ENCODE peak calls at places on chromosomes 6 and 20, in five cellular contexts. I is fibroblast of mammary gland, H is GM06990, K is fibroblast of pulmonary artery, N is mammary epithelial cell. G is an unnamed sample.

GRCh38 chr6:149437212-149437611 is 37.1 kb downstream of the SUMO4 start:
- DNase-seq in I (no peak), K (no peak), N (no peak), H (no peak), G (no peak)

GRCh38 chr20:8790442-8791074 is 278.3 kb upstream of the PLCB4 start:
- DNase-seq in K (peak), H (no peak), N (peak), I (peak), G (no peak)

GRCh38 chr20:49595811-49596545 is 28.0 kb upstream of the PTGIS start:
- DNase-seq in I (peak), H (peak), K (peak), N (no peak), G (no peak)

GRCh38 chr6:162124710-162125435 is 602.7 kb downstream of the PRKN start:
- DNase-seq in K (no peak), H (no peak), N (no peak), I (no peak), G (no peak)

GRCh38 chr20:44601801-44602204 is 19.4 kb downstream of the PKIG start:
- DNase-seq in I (peak), N (no peak), K (peak), H (no peak), G (no peak)

GRCh38 chr6:136063095-136063494 is 187.0 kb downstream of the MTFR2 start:
- DNase-seq in N (no peak), K (peak), I (peak), H (no peak), G (no peak)

GRCh38 chr6:85747654-85748053 is 105.0 kb upstream of the SYNCRIP start:
- DNase-seq in N (no peak), H (no peak), K (peak), I (peak), G (no peak)

GRCh38 chr6:107115695-107116327 is 496 bp upstream of the BEND3 start:
- DNase-seq in H (peak), N (peak), I (no peak), K (no peak), G (no peak)

GRCh38 chr6:38570750-38571149 is 69.0 kb downstream of the BTBD9 start:
- DNase-seq in N (no peak), I (peak), K (peak), H (no peak), G (no peak)

GRCh38 chr20:40103420-40103819 is 585.6 kb downstream of the MAFB start:
- DNase-seq in I (no peak), N (no peak), K (no peak), H (no peak), G (no peak)

GRCh38 chr6:116059713-116060571 is 749 bp downstream of the FRK start:
- DNase-seq in N (peak), I (peak), H (peak), K (no peak), G (peak)

GRCh38 chr20:50517817-50518154 is 7.6 kb downstream of the PTPN1 start:
- DNase-seq in K (no peak), I (no peak), H (no peak), N (no peak), G (no peak)

GRCh38 chr6:139955366-139956155 is 581.1 kb upstream of the CITED2 start:
- DNase-seq in K (no peak), I (no peak), H (no peak), N (no peak), G (no peak)

GRCh38 chr20:7728373-7728772 is 211.9 kb downstream of the HAO1 start:
- DNase-seq in N (peak), H (no peak), I (peak), K (no peak), G (no peak)

GRCh38 chr6:31037692-31038091 is 27.4 kb downstream of the MUC22 start:
- DNase-seq in K (no peak), I (peak), H (no peak), N (peak), G (no peak)

GRCh38 chr6:100177956-100178355 is 183.9 kb upstream of the MCHR2 start:
- DNase-seq in K (peak), N (no peak), I (peak), H (no peak), G (no peak)

GRCh38 chr20:63957690-63958441 is 1.6 kb upstream of the UCKL1 start:
- DNase-seq in N (peak), K (peak), I (peak), H (no peak), G (no peak)

GRCh38 chr6:52361347-52361944 is 505 bp upstream of the PAQR8 start:
- DNase-seq in K (no peak), N (no peak), H (peak), I (peak), G (no peak)

GRCh38 chr20:38089500-38089899 is 56.0 kb downstream of the RPRD1B start:
- DNase-seq in H (no peak), I (no peak), N (no peak), K (no peak), G (no peak)

GRCh38 chr20:17911927-17912326 is 56.7 kb downstream of the SNX5 start:
- DNase-seq in N (no peak), H (no peak), K (no peak), I (no peak), G (no peak)

GRCh38 chr6:122207061-122207460 is 192.4 kb upstream of the HSF2 start:
- DNase-seq in I (no peak), K (no peak), H (no peak), N (no peak), G (no peak)

GRCh38 chr6:146866731-146867414 is 268.1 kb downstream of the ADGB start:
- DNase-seq in H (no peak), K (no peak), N (no peak), I (no peak), G (no peak)

GRCh38 chr20:31951530-31952453 is at the start of gene PDRG1:
- DNase-seq in N (peak), K (peak), I (peak), H (peak), G (peak)

GRCh38 chr20:58228103-58228483 is 360 bp downstream of the ANKRD60 start:
- DNase-seq in I (no peak), N (no peak), K (no peak), H (no peak), G (no peak)

GRCh38 chr20:51628533-51629398 is 86.2 kb upstream of the NFATC2 start:
- DNase-seq in N (no peak), H (no peak), K (peak), I (peak), G (no peak)

GRCh38 chr20:56710577-56711465 is 81.7 kb downstream of the TFAP2C start:
- DNase-seq in K (no peak), N (peak), I (peak), H (no peak), G (no peak)

GRCh38 chr6:13278184-13278583 is 50.2 kb downstream of the TBC1D7 start:
- DNase-seq in K (no peak), N (no peak), H (no peak), I (no peak), G (no peak)

DNA sequence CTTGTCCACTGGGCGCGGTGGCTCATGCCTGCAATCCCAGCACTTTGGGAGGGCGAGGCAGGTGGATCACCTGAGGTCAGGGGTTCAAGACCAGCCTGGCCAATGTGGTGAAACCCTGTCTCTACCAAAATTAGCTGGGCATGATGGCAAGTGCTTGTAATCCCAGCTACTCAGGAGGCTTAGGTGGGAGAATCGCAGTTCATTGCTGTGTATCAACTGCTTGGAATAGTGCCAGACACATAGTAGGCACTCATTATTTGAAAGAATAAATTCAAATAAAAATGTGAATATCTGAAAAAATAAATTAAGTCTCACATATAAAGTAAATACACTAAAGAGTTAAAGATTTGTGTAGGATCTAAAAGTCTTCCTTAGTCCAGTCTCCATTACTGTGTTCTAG is 1.9 kb downstream of the PAK1IP1 start:
- DNase-seq in H (no peak), I (no peak), N (no peak), K (no peak), G (no peak)
- H3K4me3 ChIP-seq in H (peak), I (no peak), N (no peak), K (no peak), G (no peak)

DNA sequence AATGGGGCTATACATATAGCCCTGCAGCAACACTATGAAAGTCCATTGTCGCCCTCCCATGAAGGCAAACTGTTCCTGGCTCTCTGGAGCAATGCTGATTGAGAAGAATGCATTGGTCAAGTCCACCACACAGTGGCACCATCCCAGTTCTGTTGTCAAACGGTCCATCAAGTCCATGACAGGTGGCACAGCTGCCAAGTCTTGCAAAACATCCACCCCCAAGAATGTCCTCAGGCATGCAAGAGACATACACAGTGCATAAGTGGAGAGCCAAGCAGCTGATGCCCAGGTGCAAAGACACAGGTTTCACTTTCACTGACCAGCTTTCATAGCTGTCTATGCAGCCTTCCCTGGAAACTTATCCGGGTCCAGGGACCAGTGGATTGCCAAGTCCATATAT is 17.5 kb downstream of the ZNF391 start:
- DNase-seq in N (no peak), H (no peak), K (no peak), I (no peak), G (no peak)
- TF ChIP-seq CTCF in N (no peak), H (no peak), K (no peak), I (no peak), G (no peak)

DNA sequence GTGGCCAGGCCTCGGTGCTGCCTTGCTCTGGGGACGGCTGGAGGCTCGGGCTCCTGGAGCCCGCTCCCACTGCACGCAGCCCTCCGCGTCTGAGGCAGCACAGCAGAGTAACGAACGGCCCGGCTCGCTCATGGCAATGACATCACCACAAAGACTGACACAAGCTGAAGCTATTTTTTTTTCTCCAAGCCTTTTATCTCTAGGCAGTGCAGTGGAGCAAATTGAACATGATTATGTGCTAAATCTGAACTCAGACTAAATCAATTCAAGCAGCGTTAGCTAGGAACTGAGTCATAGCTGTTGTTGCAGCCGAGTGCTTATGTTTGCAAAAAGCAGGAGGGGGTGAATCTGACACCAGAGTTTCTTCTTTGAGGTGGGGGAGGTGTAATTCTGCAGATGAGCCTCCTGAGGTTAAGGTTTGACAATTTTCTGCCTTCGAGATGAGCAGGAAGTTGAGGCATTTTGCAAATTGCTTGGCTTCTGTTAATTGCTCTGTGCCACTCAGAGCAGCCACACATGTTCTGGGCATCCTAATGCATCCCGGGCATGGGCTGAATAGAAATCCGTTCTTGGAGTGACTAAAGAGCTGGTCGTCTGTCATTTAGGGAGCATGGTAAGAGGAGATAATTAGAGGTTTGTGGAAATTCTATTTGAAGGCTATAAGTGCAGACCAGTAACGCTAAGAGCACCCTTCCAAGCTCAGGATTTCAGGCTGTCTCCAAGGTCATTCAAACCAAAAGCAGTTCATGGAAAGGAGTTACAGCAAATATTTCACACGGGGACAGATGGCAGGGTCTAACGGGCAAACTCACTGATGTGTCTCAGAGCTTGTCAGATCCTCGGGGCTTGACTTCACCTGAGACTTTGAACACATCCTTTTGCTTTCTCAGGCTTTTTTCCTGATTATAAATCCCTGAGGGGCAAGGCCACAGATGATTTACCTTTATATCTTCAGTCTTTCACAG is 155.1 kb upstream of the ENPP5 start:
- DNase-seq in I (peak), H (peak), N (no peak), K (peak), G (no peak)
- H3K4me3 ChIP-seq in I (no peak), H (no peak), N (no peak), K (no peak), G (no peak)

DNA sequence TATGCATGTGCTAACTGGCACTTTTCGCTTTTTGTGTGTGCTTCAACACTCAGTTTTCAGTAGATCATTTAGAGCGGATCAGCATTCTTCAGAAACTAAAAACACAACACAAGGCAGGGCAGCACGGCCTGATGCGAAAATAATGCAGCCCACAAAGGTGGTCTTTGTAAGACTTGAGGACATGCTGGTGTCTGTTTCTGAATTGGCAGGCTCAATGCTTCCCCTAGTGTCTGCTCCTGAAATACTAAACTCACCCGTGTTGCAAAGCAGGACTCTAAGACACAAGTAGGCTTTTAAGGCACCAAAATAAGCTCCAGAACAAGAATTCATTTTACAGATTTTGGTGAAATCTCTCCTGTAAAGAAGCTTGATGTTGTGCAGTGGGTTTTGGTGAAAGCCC is 676.5 kb downstream of the TENT5A start:
- DNase-seq in K (peak), H (no peak), N (no peak), I (peak), G (no peak)
- TF ChIP-seq CTCF in K (peak), H (peak), N (peak), I (peak), G (no peak)

GRCh38 chr6:2765896-2766766 is 938 bp downstream of the WRNIP1 start:
- DNase-seq in K (peak), N (peak), H (peak), I (no peak), G (no peak)

GRCh38 chr6:2768696-2769095 is 3.5 kb downstream of the WRNIP1 start:
- DNase-seq in K (no peak), I (no peak), H (no peak), N (no peak), G (no peak)

GRCh38 chr6:2766767-2767314 is 1.6 kb downstream of the WRNIP1 start:
- DNase-seq in I (no peak), N (no peak), H (no peak), K (peak), G (no peak)

GRCh38 chr6:2767327-2767985 is 2.3 kb downstream of the WRNIP1 start:
- DNase-seq in K (no peak), N (no peak), I (no peak), H (no peak), G (no peak)

GRCh38 chr6:2768125-2768524 is 2.9 kb downstream of the WRNIP1 start:
- DNase-seq in K (no peak), H (no peak), N (no peak), I (no peak), G (no peak)
- H3K4me3 ChIP-seq in K (peak), H (peak), N (peak), I (peak), G (peak)

GRCh38 chr6:39791850-39792500 is at the start of gene DAAM2:
- DNase-seq in N (no peak), K (peak), I (peak), H (no peak), G (no peak)
- TF ChIP-seq CTCF in N (no peak), K (peak), I (peak), H (no peak), G (no peak)